ENCODE peak calls at places on chromosomes 1 and 21, in ten cellular contexts. H is A673; T is astrocyte of the cerebellum; S is glutamatergic neuron; M is mesothelial cell of epicardium; G is AG09319; L is GM10248; K is CD8-positive, alpha-beta T cell; W is WTC11; O is suprapubic skin. Q is an unnamed sample.

GRCh38 chr1:115978292-115978941 is 2.1 kb downstream of the SLC22A15 start:
- DNase-seq in H (no peak), T (no peak), S (no peak), M (no peak), G (no peak), L (no peak), K (no peak), W (no peak), O (no peak), Q (no peak)

GRCh38 chr21:39648879-39649278 is 36.1 kb downstream of the B3GALT5 start:
- DNase-seq in H (no peak), T (no peak), S (no peak), M (no peak), G (no peak), L (no peak), K (no peak), W (no peak), O (no peak), Q (no peak)

GRCh38 chr1:26003262-26003661 is 5.4 kb upstream of the PAFAH2 start:
- DNase-seq in H (no peak), T (no peak), S (no peak), M (no peak), G (no peak), L (no peak), K (no peak), W (no peak), O (no peak), Q (no peak)

GRCh38 chr1:83850849-83851248 is 148.1 kb downstream of the TTLL7 start:
- DNase-seq in H (no peak), T (no peak), S (no peak), M (no peak), G (no peak), L (no peak), K (no peak), W (no peak), O (no peak), Q (no peak)

GRCh38 chr1:66285618-66286270 is 248.2 kb upstream of the SGIP1 start:
- DNase-seq in H (no peak), T (no peak), S (no peak), M (no peak), G (no peak), L (no peak), K (no peak), W (no peak), O (no peak), Q (no peak)

GRCh38 chr1:33377750-33378149 is 53.1 kb downstream of the PHC2 start:
- DNase-seq in H (no peak), T (no peak), S (no peak), M (no peak), G (no peak), L (no peak), K (no peak), W (no peak), O (no peak), Q (no peak)

GRCh38 chr1:159900086-159900680 is at the start of gene CFAP45:
- DNase-seq in H (peak; percentile 83), T (no peak), S (peak; percentile 80), M (peak; percentile 72), G (no peak), L (peak; percentile 37), K (no peak), W (peak; percentile 92), O (peak; percentile 86), Q (peak; percentile 48)

GRCh38 chr1:160884579-160884978 is 401 bp downstream of the ITLN1 start:
- DNase-seq in H (peak; percentile 35), T (no peak), S (no peak), M (no peak), G (no peak), L (no peak), K (no peak), W (no peak), O (no peak), Q (no peak)

GRCh38 chr1:3599286-3599811 is 12.0 kb downstream of the MEGF6 start:
- DNase-seq in H (no peak), T (no peak), S (no peak), M (no peak), G (no peak), L (no peak), K (no peak), W (no peak), O (no peak), Q (no peak)

GRCh38 chr1:27292111-27292510 is 29.9 kb upstream of the TMEM222 start:
- DNase-seq in H (no peak), T (no peak), S (no peak), M (no peak), G (no peak), L (no peak), K (no peak), W (no peak), O (no peak), Q (no peak)

GRCh38 chr1:204453141-204453772 is 41.3 kb downstream of the PIK3C2B start:
- DNase-seq in H (peak; percentile 96), T (no peak), S (no peak), M (no peak), G (no peak), L (peak; percentile 86), K (peak; percentile 48), W (no peak), O (no peak), Q (peak; percentile 85)

GRCh38 chr1:203475012-203475981 is at the start of gene PRELP:
- DNase-seq in H (no peak), T (no peak), S (no peak), M (no peak), G (peak; percentile 38), L (no peak), K (no peak), W (peak; percentile 62), O (no peak), Q (no peak)

GRCh38 chr1:58762806-58763205 is 21.0 kb downstream of the JUN start:
- DNase-seq in H (no peak), T (no peak), S (no peak), M (no peak), G (no peak), L (no peak), K (no peak), W (no peak), O (no peak), Q (no peak)

GRCh38 chr1:29311352-29312030 is 75.2 kb downstream of the PTPRU start:
- DNase-seq in H (no peak), T (no peak), S (no peak), M (no peak), G (no peak), L (no peak), K (no peak), W (no peak), O (no peak), Q (no peak)

GRCh38 chr1:204627436-204627835 is 58.1 kb downstream of the LRRN2 start:
- DNase-seq in H (no peak), T (no peak), S (no peak), M (no peak), G (no peak), L (no peak), K (no peak), W (no peak), O (no peak), Q (no peak)

GRCh38 chr1:191634801-191635520 is 523.3 kb upstream of the RGS18 start:
- DNase-seq in H (peak; percentile 5), T (no peak), S (no peak), M (no peak), G (no peak), L (no peak), K (no peak), W (no peak), O (no peak), Q (no peak)

GRCh38 chr1:64499966-64500365 is 30.0 kb downstream of the CACHD1 start:
- DNase-seq in H (no peak), T (no peak), S (no peak), M (no peak), G (no peak), L (no peak), K (no peak), W (peak; percentile 28), O (no peak), Q (no peak)

GRCh38 chr1:202135221-202135721 is 9.3 kb downstream of the ARL8A start:
- DNase-seq in H (peak; percentile 79), T (peak; percentile 45), S (peak; percentile 64), M (no peak), G (peak; percentile 23), L (peak; percentile 89), K (peak; percentile 40), W (peak; percentile 62), O (no peak), Q (peak; percentile 93)

GRCh38 chr1:97461782-97462181 is 459.1 kb downstream of the DPYD start:
- DNase-seq in H (no peak), T (no peak), S (no peak), M (no peak), G (no peak), L (peak; percentile 14), K (no peak), W (no peak), O (no peak), Q (peak; percentile 11)
- TF ChIP-seq CTCF in H (no peak), T (no peak), S (no peak), M (no peak), G (no peak), L (no peak), K (no peak), W (no peak), O (no peak), Q (no peak)

DNA sequence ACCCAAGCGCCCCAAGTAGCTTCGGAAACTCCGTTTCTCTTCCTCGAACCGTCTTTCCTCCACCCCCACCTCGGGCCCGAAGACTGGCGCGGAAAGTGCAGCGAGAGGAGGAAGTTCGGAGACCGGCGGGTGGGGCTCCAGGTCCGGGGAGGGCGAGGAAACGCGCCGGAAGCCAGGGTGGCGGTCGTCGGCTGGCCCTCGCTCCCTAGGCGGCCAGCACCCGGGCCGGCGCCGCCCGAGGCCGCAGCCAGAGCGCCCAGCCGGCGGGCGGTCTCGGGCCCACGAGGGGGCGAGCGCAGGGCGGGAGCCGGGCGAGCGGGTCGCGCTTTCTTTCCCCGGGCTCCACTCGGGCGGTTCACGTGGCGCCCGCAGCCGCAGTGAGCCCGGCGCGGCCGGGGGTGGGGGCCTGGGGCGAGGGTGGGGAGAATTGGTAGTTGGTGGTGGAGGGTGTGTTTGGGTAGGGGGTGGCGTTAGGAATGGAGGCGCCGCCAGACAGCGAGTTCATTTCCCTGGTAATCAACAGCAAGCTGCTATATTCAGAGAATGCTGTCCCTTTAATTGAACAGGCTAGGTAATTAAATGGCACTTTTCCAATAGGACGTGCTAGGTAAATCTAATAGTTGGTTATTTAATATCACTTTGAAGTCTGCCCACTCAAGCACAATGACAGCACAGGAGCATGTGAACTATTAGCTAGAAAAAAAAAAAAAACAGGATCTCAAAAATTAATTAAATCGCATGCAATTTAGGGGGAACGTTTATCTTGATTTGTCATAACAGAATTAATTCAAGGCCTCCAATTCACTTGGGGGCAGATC is 6.7 kb downstream of the LMO4 start:
- DNase-seq in H (peak; percentile 61), T (no peak), S (peak; percentile 70), M (no peak), G (no peak), L (peak; percentile 78), K (peak; percentile 51), W (peak; percentile 60), O (peak; percentile 83), Q (peak; percentile 81)
- TF ChIP-seq CTCF in H (no peak), T (no peak), S (no peak), M (peak; percentile 26), G (no peak), L (peak; percentile 41), K (no peak), W (no peak), O (no peak), Q (peak; percentile 59)

GRCh38 chr21:45013271-45013841 is 61.0 kb upstream of the ADARB1 start:
- DNase-seq in H (no peak), T (no peak), S (no peak), M (no peak), G (no peak), L (no peak), K (no peak), W (peak; percentile 36), O (peak; percentile 62), Q (no peak)
- TF ChIP-seq CTCF in H (no peak), T (no peak), S (no peak), M (no peak), G (no peak), L (no peak), K (no peak), W (no peak), O (no peak), Q (no peak)

GRCh38 chr1:178580096-178580495 is 67.2 kb downstream of the TEX35 start:
- DNase-seq in H (no peak), T (no peak), S (no peak), M (no peak), G (no peak), L (no peak), K (no peak), W (no peak), O (no peak), Q (no peak)
- TF ChIP-seq CTCF in H (no peak), T (no peak), S (no peak), M (no peak), G (no peak), L (no peak), K (no peak), W (no peak), O (no peak), Q (no peak)

Q was measured in GM13977.